ENCODE peak calls at places on chromosomes 5 and 9, in seven cellular contexts. U is HCT116, N is HepG2, G is K562, S is SK-N-SH, A is GM12878, F is H1. J is an unnamed sample.

GRCh38 chr9:90107021-90107771 is 502.4 kb downstream of the GADD45G start:
- DNase-seq in S (no peak), U (no peak), F (no peak), A (no peak), N (no peak), G (no peak), J (peak)

GRCh38 chr5:142779163-142779562 is 9.0 kb downstream of the ARHGAP26 start:
- DNase-seq in S (peak), A (no peak), G (no peak), F (no peak), U (no peak), N (no peak), J (no peak)

GRCh38 chr9:121921444-121921843 is 171.7 kb downstream of the TTLL11 start:
- DNase-seq in U (no peak), A (no peak), F (no peak), G (no peak), N (no peak), S (no peak), J (no peak)

GRCh38 chr5:23332650-23333251 is 174.7 kb upstream of the PRDM9 start:
- DNase-seq in N (peak), G (no peak), F (no peak), U (no peak), S (peak), A (no peak), J (peak)

GRCh38 chr5:170986598-170986997 is 124.8 kb downstream of the RANBP17 start:
- DNase-seq in S (peak), A (no peak), N (no peak), G (no peak), U (no peak), F (no peak), J (no peak)

GRCh38 chr9:137459147-137459600 is at the start of gene NSMF:
- DNase-seq in U (peak), G (peak), F (peak), N (peak), A (no peak), S (peak), J (peak)

GRCh38 chr5:73437126-73438047 is 11.2 kb downstream of the FOXD1 start:
- DNase-seq in F (no peak), U (peak), G (peak), N (no peak), A (no peak), S (peak), J (peak)

GRCh38 chr5:61768692-61769281 is 436.7 kb downstream of the ZSWIM6 start:
- DNase-seq in U (peak), G (peak), S (peak), N (peak), A (no peak), F (peak), J (peak)

GRCh38 chr9:14193338-14193980 is 120.5 kb downstream of the NFIB start:
- DNase-seq in G (no peak), A (no peak), F (no peak), U (no peak), N (no peak), S (no peak), J (no peak)

GRCh38 chr9:137083418-137084004 is 3.3 kb upstream of the MAN1B1 start:
- DNase-seq in S (no peak), U (peak), A (peak), N (peak), G (peak), F (no peak), J (no peak)

GRCh38 chr5:138353550-138353893 is 1.0 kb downstream of the KDM3B start:
- DNase-seq in G (no peak), A (no peak), N (no peak), F (no peak), U (no peak), S (peak), J (no peak)

GRCh38 chr9:13568851-13569618 is 289.5 kb upstream of the MPDZ start:
- DNase-seq in N (no peak), S (no peak), U (no peak), A (no peak), F (no peak), G (no peak), J (no peak)

GRCh38 chr5:10352404-10353240 is 873 bp upstream of the MARCHF6 start:
- DNase-seq in A (peak), F (no peak), G (peak), N (peak), U (no peak), S (peak), J (peak)

GRCh38 chr9:5442400-5443011 is 4.8 kb upstream of the PLGRKT start:
- DNase-seq in G (peak), N (peak), A (no peak), S (peak), U (no peak), F (no peak), J (no peak)

GRCh38 chr9:93346240-93347112 is 105.0 kb upstream of the FAM120A start:
- DNase-seq in N (no peak), U (no peak), S (peak), G (no peak), A (no peak), F (no peak), J (no peak)

GRCh38 chr9:101312661-101313060 is 72.1 kb downstream of the BAAT start:
- DNase-seq in N (no peak), F (no peak), G (no peak), A (no peak), S (no peak), U (no peak), J (no peak)

GRCh38 chr5:172817664-172818063 is 16.4 kb upstream of the ERGIC1 start:
- DNase-seq in A (no peak), F (no peak), S (no peak), G (no peak), U (no peak), N (no peak), J (no peak)

GRCh38 chr5:82348749-82349148 is 70.6 kb upstream of the RPS23 start:
- DNase-seq in A (no peak), F (no peak), N (no peak), G (no peak), U (no peak), S (no peak), J (no peak)
- TF ChIP-seq JUND in A (no peak), F (no peak), N (no peak), G (no peak), U (no peak), S (no peak), J (no peak)

GRCh38 chr5:132096904-132097303 is 23.3 kb downstream of the CSF2 start:
- DNase-seq in N (no peak), S (no peak), A (no peak), U (no peak), F (no peak), G (no peak), J (no peak)

GRCh38 chr5:132093310-132093709 is 19.7 kb downstream of the CSF2 start:
- DNase-seq in A (no peak), F (no peak), G (no peak), U (no peak), N (no peak), S (no peak), J (no peak)

GRCh38 chr5:132095745-132096084 is 22.1 kb downstream of the CSF2 start:
- DNase-seq in U (no peak), F (no peak), G (no peak), A (no peak), S (no peak), N (no peak), J (no peak)

GRCh38 chr5:132095077-132095744 is 21.6 kb downstream of the CSF2 start:
- DNase-seq in G (no peak), N (no peak), S (no peak), A (no peak), U (no peak), F (no peak), J (no peak)

GRCh38 chr5:132094393-132095076 is 20.9 kb downstream of the CSF2 start:
- DNase-seq in G (no peak), S (no peak), U (no peak), F (no peak), N (peak), A (no peak), J (no peak)
- TF ChIP-seq JUND in G (no peak), S (peak), U (no peak), F (no peak), N (no peak), A (no peak), J (no peak)

DNA sequence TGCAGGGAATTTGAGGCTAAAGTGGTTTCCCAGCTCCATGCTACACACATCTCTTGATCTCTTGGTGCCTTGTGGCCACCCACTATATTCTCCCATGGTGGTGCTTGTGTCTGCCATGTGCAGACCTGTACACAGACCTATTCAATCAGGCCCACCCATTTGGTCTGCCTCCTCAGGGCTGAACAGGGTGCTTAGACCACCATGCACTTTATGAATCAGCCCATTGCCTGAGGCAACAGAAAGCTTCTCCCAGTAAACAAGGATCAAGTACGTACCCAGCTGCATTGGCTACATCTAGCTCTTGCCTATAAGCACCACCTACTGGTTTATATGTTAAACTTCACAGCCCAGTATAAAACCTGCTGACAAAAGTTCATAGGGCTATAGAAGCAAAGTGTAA is 664.3 kb upstream of the EDIL3 start:
- DNase-seq in A (no peak), F (no peak), U (peak), N (peak), G (no peak), S (no peak), J (no peak)
- TF ChIP-seq JUND in A (no peak), F (no peak), U (no peak), N (no peak), G (no peak), S (no peak), J (no peak)

DNA sequence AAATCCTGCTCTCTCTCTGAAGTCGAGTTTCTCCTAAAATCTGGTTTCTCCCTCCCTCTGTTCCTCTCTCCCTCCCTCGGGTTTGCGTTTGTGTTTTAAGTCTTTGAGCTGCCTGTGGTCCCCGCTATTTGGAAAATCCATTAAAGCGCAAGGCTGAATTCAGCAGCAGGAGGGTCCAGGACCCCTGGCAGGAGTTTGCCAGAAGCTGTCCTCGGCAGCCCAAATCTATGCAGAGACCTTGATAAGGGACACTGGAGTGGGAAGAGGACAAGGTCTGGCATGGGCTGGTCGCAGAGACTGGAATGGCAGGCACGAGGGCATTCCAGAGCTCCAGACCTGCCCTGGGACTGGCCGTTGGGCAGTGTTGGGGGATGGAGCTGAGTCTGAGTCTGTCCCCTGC is 1.1 kb downstream of the PDZD2 start:
- DNase-seq in N (no peak), U (no peak), S (peak), F (no peak), A (no peak), G (no peak), J (no peak)
- TF ChIP-seq JUND in N (no peak), U (no peak), S (no peak), F (no peak), A (no peak), G (no peak), J (no peak)

GRCh38 chr5:38380522-38380921 is 122.2 kb downstream of the EGFLAM start:
- DNase-seq in A (no peak), G (no peak), F (no peak), N (no peak), U (no peak), S (no peak), J (no peak)
- TF ChIP-seq JUND in A (no peak), G (no peak), F (no peak), N (no peak), U (no peak), S (no peak), J (no peak)

DNA sequence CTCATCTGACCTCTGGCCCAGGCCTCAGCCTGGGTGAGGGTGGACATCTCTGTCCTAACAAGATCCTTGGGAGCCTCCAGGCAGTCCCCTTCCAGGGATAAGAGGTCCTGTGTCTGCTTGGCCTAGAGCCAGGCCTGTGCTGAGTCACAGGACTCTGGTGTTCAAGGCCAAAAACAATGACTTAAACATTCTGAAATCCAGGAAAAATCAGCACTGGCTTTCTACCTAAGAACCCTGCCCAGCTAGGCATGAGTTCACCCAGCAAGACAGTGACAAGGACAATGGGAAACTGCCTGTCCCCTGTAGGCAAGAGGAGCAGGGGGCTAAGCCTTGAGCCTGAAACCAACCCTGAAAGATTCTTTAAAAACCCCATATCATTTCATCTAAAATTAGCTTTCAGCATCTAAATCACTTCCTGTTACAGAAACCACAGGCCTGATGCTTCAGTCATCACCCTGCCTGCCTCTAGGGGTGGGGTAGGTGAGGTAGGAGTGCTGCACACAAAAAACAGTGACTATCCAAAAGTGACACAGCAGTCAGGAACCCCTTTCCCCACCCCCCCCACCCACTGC is 29.9 kb downstream of the CSF2 start:
- DNase-seq in S (peak), F (no peak), U (peak), N (peak), A (peak), G (peak), J (peak)
- TF ChIP-seq JUND in S (peak), F (no peak), U (peak), N (no peak), A (no peak), G (peak), J (no peak)

GRCh38 chr9:29701536-29701935 is 2128.3 kb upstream of the C9orf72 start:
- DNase-seq in N (no peak), A (no peak), G (no peak), F (no peak), S (no peak), U (no peak), J (no peak)
- TF ChIP-seq JUND in N (no peak), A (no peak), G (no peak), F (no peak), S (no peak), U (no peak), J (no peak)

DNA sequence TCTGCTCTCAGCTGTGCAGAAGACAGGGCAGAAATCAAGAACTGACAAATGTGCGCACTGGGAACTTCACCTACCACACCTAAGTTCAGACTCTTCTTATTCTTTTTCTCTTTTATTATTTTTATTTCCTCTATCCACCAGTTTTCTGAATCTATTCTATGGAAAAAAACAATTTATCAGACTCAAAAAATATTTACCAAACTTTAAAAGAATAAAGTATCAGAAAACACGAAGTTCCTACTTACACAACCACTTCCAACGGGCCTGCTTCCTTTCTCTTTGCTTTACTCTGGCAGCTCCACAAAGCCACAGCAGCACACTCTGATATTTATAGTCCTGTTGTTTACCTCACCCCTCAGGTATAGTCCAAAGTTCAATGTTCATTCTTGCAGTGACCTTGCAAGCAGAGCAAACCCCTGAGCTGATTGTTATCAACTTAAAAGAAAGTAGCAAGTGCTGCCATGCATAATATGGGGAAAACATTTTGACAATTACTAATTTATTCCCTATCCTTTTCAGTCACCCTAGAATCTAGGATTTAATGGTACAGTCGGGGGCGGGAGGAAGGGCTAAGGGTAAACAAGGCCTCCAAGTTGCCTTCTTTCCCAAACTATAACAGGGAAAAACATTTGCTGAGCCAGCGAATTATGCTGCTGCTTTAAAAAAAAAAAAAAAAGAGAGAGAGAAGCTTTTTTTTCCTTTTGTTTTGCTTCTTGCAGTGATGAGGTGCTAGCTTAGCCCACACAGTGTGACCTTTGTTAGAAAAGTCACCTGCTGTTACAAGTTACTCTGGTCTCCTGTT is at the start of gene SELENOP:
- DNase-seq in G (peak), A (peak), U (peak), S (no peak), F (peak), N (peak), J (peak)
- TF ChIP-seq JUND in G (peak), A (no peak), U (peak), S (no peak), F (peak), N (no peak), J (peak)

J was measured in T47D.